ENCODE peak calls at places on chromosomes 13 and 19, in six cellular contexts. B, G, X, H, N and W are unnamed samples.

GRCh38 chr19:31220540-31220939 is 128.7 kb downstream of the TSHZ3 start:
- DNase-seq in B (no peak), G (no peak), X (no peak), H (peak), N (no peak), W (peak)

GRCh38 chr19:58001895-58002369 is 688 bp downstream of the ZNF606 start:
- DNase-seq in B (no peak), G (no peak), X (peak), H (no peak), N (no peak), W (no peak)

GRCh38 chr13:98740131-98740530 is 12.3 kb downstream of the SLC15A1 start:
- DNase-seq in B (no peak), G (no peak), X (no peak), H (no peak), N (no peak), W (no peak)

GRCh38 chr19:52602931-52603330 is 32.8 kb downstream of the ZNF701 start:
- DNase-seq in B (no peak), G (no peak), X (no peak), H (no peak), N (no peak), W (no peak)

GRCh38 chr13:113828282-113828825 is 35.5 kb downstream of the GAS6 start:
- DNase-seq in B (no peak), G (no peak), X (no peak), H (no peak), N (no peak), W (no peak)

GRCh38 chr19:13995017-13995728 is 10.9 kb downstream of the RFX1 start:
- DNase-seq in B (no peak), G (no peak), X (no peak), H (no peak), N (no peak), W (no peak)

GRCh38 chr13:111981006-111981405 is 85.9 kb upstream of the SOX1 start:
- DNase-seq in B (no peak), G (no peak), X (no peak), H (no peak), N (no peak), W (no peak)

GRCh38 chr13:108963846-108964600 is 334.6 kb downstream of the MYO16 start:
- DNase-seq in B (no peak), G (no peak), X (no peak), H (no peak), N (no peak), W (no peak)

GRCh38 chr19:35944553-35944952 is 8.4 kb downstream of the LRFN3 start:
- DNase-seq in B (no peak), G (no peak), X (no peak), H (peak), N (no peak), W (no peak)

GRCh38 chr13:95684463-95684862 is 7.5 kb downstream of the DNAJC3 start:
- DNase-seq in B (no peak), G (no peak), X (no peak), H (no peak), N (no peak), W (no peak)

GRCh38 chr19:34639491-34640085 is 37.4 kb downstream of the SCGB2B2 start:
- DNase-seq in B (peak), G (peak), X (peak), H (peak), N (peak), W (peak)

GRCh38 chr19:53254451-53255341 is at the start of gene ZNF677:
- DNase-seq in B (no peak), G (peak), X (no peak), H (peak), N (no peak), W (no peak)

GRCh38 chr13:92913840-92914239 is 312.8 kb upstream of the GPC6 start:
- DNase-seq in B (no peak), G (no peak), X (no peak), H (no peak), N (no peak), W (no peak)

GRCh38 chr19:5487222-5487621 is 32.0 kb downstream of the ZNRF4 start:
- DNase-seq in B (no peak), G (no peak), X (no peak), H (no peak), N (no peak), W (no peak)

GRCh38 chr13:80337706-80338105 is 3.2 kb downstream of the SPRY2 start:
- DNase-seq in B (no peak), G (peak), X (no peak), H (no peak), N (no peak), W (no peak)

GRCh38 chr13:89862691-89863036 is 1484.8 kb upstream of the MIR17HG start:
- DNase-seq in B (no peak), G (peak), X (no peak), H (no peak), N (no peak), W (no peak)

GRCh38 chr19:33417751-33418150 is 44.2 kb downstream of the CEBPG start:
- DNase-seq in B (no peak), G (no peak), X (no peak), H (no peak), N (no peak), W (no peak)

GRCh38 chr13:79782541-79783216 is 301.7 kb downstream of the NDFIP2 start:
- DNase-seq in B (no peak), G (peak), X (peak), H (no peak), N (no peak), W (no peak)

GRCh38 chr19:13055213-13056051 is 47.2 kb downstream of the LYL1 start:
- DNase-seq in B (no peak), G (peak), X (no peak), H (no peak), N (no peak), W (no peak)

GRCh38 chr13:76319921-76320320 is 566.3 kb downstream of the KCTD12 start:
- DNase-seq in B (no peak), G (no peak), X (no peak), H (no peak), N (no peak), W (no peak)

GRCh38 chr19:46616631-46617322 is 8.1 kb downstream of the PTGIR start:
- DNase-seq in B (peak), G (peak), X (peak), H (peak), N (no peak), W (peak)

GRCh38 chr19:16573296-16573695 is 1.1 kb upstream of the SLC35E1 start:
- DNase-seq in B (no peak), G (no peak), X (no peak), H (no peak), N (no peak), W (no peak)

GRCh38 chr19:14146789-14147216 is 10.4 kb upstream of the ASF1B start:
- DNase-seq in B (no peak), G (no peak), X (no peak), H (peak), N (no peak), W (peak)

GRCh38 chr19:55116232-55117062 is 990 bp downstream of the PPP1R12C start:
- DNase-seq in B (peak), G (peak), X (peak), H (peak), N (no peak), W (peak)

GRCh38 chr13:83325454-83325853 is 556.8 kb downstream of the SLITRK1 start:
- DNase-seq in B (no peak), G (no peak), X (no peak), H (no peak), N (no peak), W (no peak)

GRCh38 chr13:71879129-71879535 is 12.1 kb upstream of the DACH1 start:
- DNase-seq in B (no peak), G (peak), X (peak), H (peak), N (no peak), W (peak)

GRCh38 chr19:42191855-42192254 is 25.6 kb downstream of the DEDD2 start:
- DNase-seq in B (peak), G (no peak), X (peak), H (no peak), N (no peak), W (no peak)

GRCh38 chr13:39362652-39363390 is 240.2 kb downstream of the LHFPL6 start:
- DNase-seq in B (no peak), G (no peak), X (no peak), H (no peak), N (no peak), W (no peak)

GRCh38 chr19:40803857-40804782 is 5.1 kb downstream of the EGLN2 start:
- DNase-seq in B (no peak), G (no peak), X (peak), H (peak), N (peak), W (peak)

GRCh38 chr13:110682746-110683145 is 23.2 kb downstream of the CARS2 start:
- DNase-seq in B (no peak), G (no peak), X (no peak), H (no peak), N (no peak), W (no peak)

GRCh38 chr19:29277107-29277506 is 64.2 kb upstream of the UQCRFS1 start:
- DNase-seq in B (no peak), G (no peak), X (no peak), H (no peak), N (peak), W (peak)

GRCh38 chr13:65063753-65064152 is 2166.4 kb downstream of the PCDH9 start:
- DNase-seq in B (no peak), G (peak), X (no peak), H (no peak), N (no peak), W (no peak)

GRCh38 chr19:5205388-5205787 is 135.2 kb downstream of the PTPRS start:
- DNase-seq in B (no peak), G (no peak), X (no peak), H (no peak), N (no peak), W (peak)

GRCh38 chr13:24663089-24663395 is 17.2 kb upstream of the ATP12A start:
- DNase-seq in B (no peak), G (no peak), X (no peak), H (no peak), N (no peak), W (no peak)

GRCh38 chr13:66414196-66414800 is 815.8 kb downstream of the PCDH9 start:
- DNase-seq in B (no peak), G (no peak), X (no peak), H (no peak), N (no peak), W (no peak)

GRCh38 chr13:109155301-109155761 is 525.9 kb downstream of the MYO16 start:
- DNase-seq in B (no peak), G (peak), X (no peak), H (no peak), N (no peak), W (no peak)

GRCh38 chr13:106532111-106532929 is 3.1 kb downstream of the EFNB2 start:
- DNase-seq in B (no peak), G (peak), X (no peak), H (no peak), N (no peak), W (no peak)

GRCh38 chr19:38851622-38852230 is 1.9 kb upstream of the HNRNPL start:
- DNase-seq in B (peak), G (peak), X (peak), H (peak), N (no peak), W (peak)

GRCh38 chr19:38852231-38853044 is 2.7 kb upstream of the HNRNPL start:
- DNase-seq in B (peak), G (peak), X (no peak), H (peak), N (no peak), W (peak)

GRCh38 chr19:38850231-38850975 is 617 bp upstream of the HNRNPL start:
- DNase-seq in B (peak), G (peak), X (peak), H (peak), N (peak), W (peak)

GRCh38 chr19:38849746-38850230 is at the start of gene HNRNPL:
- DNase-seq in B (no peak), G (no peak), X (no peak), H (no peak), N (no peak), W (no peak)

DNA sequence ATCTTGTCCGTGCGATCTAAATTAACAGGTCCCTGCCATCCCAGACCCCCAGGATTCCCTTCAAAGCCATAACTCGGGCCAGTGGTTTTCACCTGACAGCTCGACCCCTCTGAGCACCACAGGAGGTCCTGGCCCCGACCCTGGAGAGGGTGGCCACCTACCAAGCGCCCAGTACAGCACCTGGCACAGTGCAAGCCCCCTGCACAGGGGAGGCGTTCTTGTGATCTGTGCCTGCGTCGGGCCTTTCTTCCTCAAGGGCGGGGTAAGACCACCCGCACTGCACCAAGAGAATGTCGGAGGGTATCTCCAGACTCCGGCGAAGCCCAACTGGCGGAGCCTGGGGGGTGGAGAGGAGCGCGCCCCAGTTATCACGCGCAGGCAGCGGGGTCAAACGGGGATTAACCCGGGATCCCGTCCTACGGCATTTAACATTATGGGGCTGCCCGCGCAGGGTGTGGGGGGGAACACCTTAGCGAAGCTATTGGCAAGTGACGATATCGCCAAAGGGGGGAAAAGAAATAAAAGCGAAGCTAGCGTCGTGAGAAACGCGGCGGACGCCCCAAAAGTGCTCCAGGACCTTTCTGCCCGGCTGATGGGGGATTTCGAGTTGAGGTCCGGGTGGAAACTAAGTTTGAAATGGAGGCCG is 1.3 kb upstream of the HNRNPL start:
- DNase-seq in B (no peak), G (peak), X (no peak), H (peak), N (no peak), W (no peak)
- TF ChIP-seq MAX in B (no peak), G (no peak), X (no peak), H (no peak), N (no peak), W (no peak)

GRCh38 chr19:28171983-28172382 is 1041.0 kb downstream of the UQCRFS1 start:
- DNase-seq in B (no peak), G (no peak), X (no peak), H (no peak), N (no peak), W (no peak)

GRCh38 chr19:28166025-28166424 is 1046.9 kb downstream of the UQCRFS1 start:
- DNase-seq in B (no peak), G (no peak), X (no peak), H (no peak), N (no peak), W (no peak)

GRCh38 chr19:28168557-28168956 is 1044.4 kb downstream of the UQCRFS1 start:
- DNase-seq in B (no peak), G (no peak), X (no peak), H (no peak), N (no peak), W (no peak)

GRCh38 chr19:28170066-28170465 is 1042.9 kb downstream of the UQCRFS1 start:
- DNase-seq in B (no peak), G (no peak), X (no peak), H (no peak), N (no peak), W (no peak)

DNA sequence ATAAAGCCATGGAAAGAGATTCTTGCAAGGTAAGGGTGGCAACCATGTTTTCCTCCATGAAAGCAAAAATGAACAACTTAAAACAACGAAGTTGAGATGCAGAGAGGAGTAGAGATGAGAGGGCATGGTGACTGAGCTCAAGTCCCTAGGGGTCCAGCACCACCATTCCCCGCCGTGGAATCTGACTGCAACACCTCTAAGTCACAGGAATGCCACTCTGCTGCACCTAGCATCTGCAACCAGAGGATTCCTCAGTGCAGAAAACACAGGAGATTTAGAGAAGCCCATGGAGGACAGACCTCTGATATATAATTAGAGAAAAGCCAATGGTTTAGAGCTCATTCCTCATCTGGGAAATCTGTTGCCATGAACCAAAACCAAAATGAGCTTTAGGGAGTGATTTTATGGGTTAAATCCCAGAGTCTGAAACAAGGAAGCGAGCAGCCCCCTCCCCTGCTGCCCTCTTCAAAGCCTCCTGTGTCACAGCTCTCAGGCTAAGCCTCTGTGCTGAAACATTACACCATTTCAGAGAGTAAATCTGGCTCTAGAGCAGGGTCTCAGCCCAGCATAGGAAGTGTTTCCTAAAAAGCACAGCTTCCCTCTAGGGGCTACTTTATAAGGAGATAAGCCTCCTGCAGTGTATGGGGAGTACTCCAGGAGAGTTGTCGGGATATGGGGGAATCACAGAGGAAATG is 1043.6 kb downstream of the UQCRFS1 start:
- DNase-seq in B (no peak), G (no peak), X (no peak), H (no peak), N (no peak), W (no peak)
- TF ChIP-seq POLR2A in B (no peak), G (no peak), X (no peak), H (no peak), N (no peak), W (no peak)

GRCh38 chr13:30465541-30466357 is at the start of gene HMGB1:
- DNase-seq in B (peak), G (peak), X (peak), H (peak), N (peak), W (peak)

GRCh38 chr13:30464496-30465351 is 1.0 kb downstream of the HMGB1 start:
- DNase-seq in B (peak), G (no peak), X (peak), H (peak), N (no peak), W (peak)

GRCh38 chr13:30463820-30464495 is 1.8 kb downstream of the HMGB1 start:
- DNase-seq in B (no peak), G (peak), X (peak), H (peak), N (no peak), W (peak)

GRCh38 chr13:30466358-30466714 is 600 bp upstream of the HMGB1 start:
- DNase-seq in B (no peak), G (no peak), X (no peak), H (no peak), N (no peak), W (no peak)

GRCh38 chr13:30466841-30467252 is 1.1 kb upstream of the HMGB1 start:
- DNase-seq in B (no peak), G (no peak), X (no peak), H (peak), N (no peak), W (peak)
- TF ChIP-seq MYC in B (no peak), G (no peak), X (no peak), H (no peak), N (no peak), W (peak)

GRCh38 chr19:48749571-48750198 is 2.8 kb downstream of the FUT1 start:
- DNase-seq in B (no peak), G (no peak), X (no peak), H (no peak), N (no peak), W (no peak)

GRCh38 chr19:48750771-48751504 is 1.5 kb downstream of the FUT1 start:
- DNase-seq in B (no peak), G (no peak), X (no peak), H (no peak), N (no peak), W (peak)

GRCh38 chr19:48750351-48750750 is 2.1 kb downstream of the FUT1 start:
- DNase-seq in B (no peak), G (no peak), X (no peak), H (no peak), N (no peak), W (no peak)

GRCh38 chr19:48752511-48753365 is at the start of gene FUT1:
- DNase-seq in B (no peak), G (no peak), X (no peak), H (peak), N (no peak), W (peak)

DNA sequence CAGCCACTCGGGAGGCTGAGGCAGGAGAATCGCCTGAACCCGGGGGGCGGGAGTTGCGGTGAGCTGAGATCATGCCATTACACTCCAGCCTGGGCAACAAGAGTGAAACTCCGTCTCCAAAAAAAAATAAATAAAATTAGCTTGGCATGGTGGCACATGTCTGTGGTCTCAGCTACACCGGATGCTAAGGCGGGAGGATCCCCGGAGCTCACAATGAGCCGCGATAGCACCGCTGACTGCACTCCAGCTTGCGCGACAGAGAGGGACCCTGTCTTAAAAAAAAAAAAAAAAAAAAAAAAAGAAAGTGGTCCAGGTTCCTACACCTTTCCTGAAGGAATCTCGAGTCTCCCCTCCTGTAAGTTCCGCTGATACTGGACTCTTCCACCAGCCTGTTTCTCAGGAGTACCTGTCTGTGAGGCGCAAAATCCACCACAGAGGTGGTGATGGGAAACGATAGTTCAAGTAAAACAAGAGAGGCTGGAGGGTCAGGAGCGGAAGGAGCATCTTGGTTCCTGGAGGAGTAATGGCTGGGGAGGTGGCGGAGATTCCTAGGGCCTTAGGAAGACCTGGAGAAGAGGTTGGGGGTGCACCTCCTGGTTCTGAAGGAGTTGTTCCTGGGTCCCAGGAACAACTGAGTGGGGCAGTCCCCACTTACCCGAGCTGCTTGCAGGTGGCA is 468 bp downstream of the FUT1 start:
- DNase-seq in B (no peak), G (peak), X (no peak), H (no peak), N (no peak), W (peak)
- TF ChIP-seq MAX in B (no peak), G (no peak), X (no peak), H (no peak), N (no peak), W (peak)

DNA sequence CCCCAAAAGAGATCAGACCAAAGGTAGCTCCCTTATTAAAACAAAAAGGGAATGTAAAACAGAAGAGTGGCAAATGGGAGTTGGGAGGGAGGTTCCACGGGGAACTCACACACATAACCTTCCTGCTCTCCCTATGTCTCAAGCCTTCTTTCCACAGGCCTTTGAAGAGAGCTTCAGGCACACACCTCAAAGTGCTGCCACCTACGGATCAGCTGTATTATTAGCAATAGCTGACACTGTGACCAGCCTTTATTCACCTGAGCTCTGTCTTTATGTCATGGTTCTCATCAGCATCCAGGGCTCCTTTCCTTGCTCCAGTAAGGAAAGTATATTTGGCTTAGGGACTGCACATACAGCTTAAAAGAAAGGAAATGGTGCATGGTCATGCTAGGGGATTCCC is 11.3 kb downstream of the ZNF571 start:
- DNase-seq in B (no peak), G (no peak), X (no peak), H (no peak), N (no peak), W (no peak)
- TF ChIP-seq POLR2A in B (no peak), G (no peak), X (no peak), H (no peak), N (no peak), W (no peak)